ENCODE peak calls at places on chromosomes 2 and 18, in seven cellular contexts. N is AG09319; W is A673; Q is left cardiac atrium; T is NCI-H1092 treated with DMSO at 0.1 percent for 48 hours; H is activated CD8-positive, alpha-beta memory T cell treated with anti-CD3 and anti-CD28 coated beads, Interleukin-2, amount 10 ng/mL, durations not matched to agents 7 days and 5 days; G is GM03348. K is an unnamed sample.
A peak's percentile ranks its signal among the peaks of the same experiment; 100 is the strongest.

GRCh38 chr2:216956820-216957493 is 97.1 kb upstream of the TNP1 start:
- DNase-seq in N (no peak), W (no peak), Q (no peak), T (no peak), H (no peak), G (no peak), K (no peak)

GRCh38 chr2:64422466-64422865 is 31.5 kb upstream of the LGALSL start:
- DNase-seq in N (no peak), W (no peak), Q (no peak), T (no peak), H (no peak), G (no peak), K (peak; percentile 36)

GRCh38 chr2:208686665-208687064 is 280.1 kb downstream of the PTH2R start:
- DNase-seq in N (no peak), W (no peak), Q (no peak), T (no peak), H (no peak), G (no peak), K (no peak)

GRCh38 chr2:102442967-102443828 is 20.2 kb downstream of the IL18RAP start:
- DNase-seq in N (no peak), W (peak; percentile 25), Q (no peak), T (no peak), H (peak; percentile 70), G (peak; percentile 45), K (peak; percentile 67)

GRCh38 chr18:9428862-9429661 is 46.3 kb upstream of the RALBP1 start:
- DNase-seq in N (no peak), W (no peak), Q (no peak), T (no peak), H (peak; percentile 11), G (peak; percentile 46), K (no peak)

GRCh38 chr2:25543939-25544338 is 129.4 kb downstream of the DTNB start:
- DNase-seq in N (no peak), W (no peak), Q (no peak), T (no peak), H (peak; percentile 56), G (no peak), K (no peak)

GRCh38 chr2:49004046-49004626 is 150.2 kb downstream of the FSHR start:
- DNase-seq in N (no peak), W (no peak), Q (no peak), T (no peak), H (no peak), G (no peak), K (no peak)

GRCh38 chr2:235078182-235078581 is 126.4 kb downstream of the SH3BP4 start:
- DNase-seq in N (no peak), W (no peak), Q (no peak), T (no peak), H (no peak), G (no peak), K (no peak)

GRCh38 chr2:71897836-71898235 is 249.8 kb downstream of the CYP26B1 start:
- DNase-seq in N (no peak), W (no peak), Q (no peak), T (no peak), H (peak; percentile 14), G (no peak), K (no peak)

GRCh38 chr18:62453864-62454263 is 69.0 kb upstream of the ZCCHC2 start:
- DNase-seq in N (no peak), W (no peak), Q (no peak), T (no peak), H (no peak), G (no peak), K (no peak)

GRCh38 chr2:130920417-130921030 is 83.8 kb downstream of the ARHGEF4 start:
- DNase-seq in N (peak; percentile 22), W (peak; percentile 72), Q (peak; percentile 51), T (peak; percentile 37), H (peak; percentile 59), G (peak; percentile 88), K (peak; percentile 33)

GRCh38 chr2:172101707-172102158 is 967 bp downstream of the DLX2 start:
- DNase-seq in N (no peak), W (peak; percentile 80), Q (no peak), T (peak; percentile 40), H (no peak), G (no peak), K (no peak)